ENCODE peak calls at places on chromosomes 3 and 15, in ten cellular contexts. O is COLO829; L is AG08396; H is amygdala; X is ELR; U is NCI-H524; P is NCI-H2081; G is lung; M is activated CD8-positive, alpha-beta memory T cell treated with anti-CD3 and anti-CD28 coated beads, Interleukin-2, amount 10 ng/mL, durations not matched to agents 7 days and 5 days; T is iris pigment epithelial cell. V is an unnamed sample.

GRCh38 chr3:28586325-28586724 is 237.7 kb upstream of the AZI2 start:
- DNase-seq in O (peak), L (no peak), H (no peak), X (no peak), U (no peak), P (no peak), G (no peak), M (no peak), T (no peak), V (no peak)

GRCh38 chr15:70442211-70442610 is 321.1 kb downstream of the UACA start:
- DNase-seq in O (no peak), L (no peak), H (no peak), X (no peak), U (no peak), P (no peak), G (no peak), M (no peak), T (no peak), V (no peak)

GRCh38 chr3:38609386-38610111 is 39.9 kb downstream of the SCN5A start:
- DNase-seq in O (no peak), L (no peak), H (no peak), X (no peak), U (no peak), P (no peak), G (no peak), M (no peak), T (no peak), V (no peak)

GRCh38 chr3:112009670-112010069 is 10.9 kb downstream of the TAGLN3 start:
- DNase-seq in O (no peak), L (no peak), H (no peak), X (no peak), U (no peak), P (no peak), G (no peak), M (no peak), T (no peak), V (no peak)

GRCh38 chr3:40070816-40071215 is 238.7 kb upstream of the EIF1B start:
- DNase-seq in O (no peak), L (no peak), H (no peak), X (no peak), U (no peak), P (no peak), G (no peak), M (no peak), T (no peak), V (no peak)

GRCh38 chr3:183385698-183386590 is 42.5 kb downstream of the MCF2L2 start:
- DNase-seq in O (peak), L (peak), H (no peak), X (peak), U (no peak), P (peak), G (peak), M (peak), T (peak), V (peak)

GRCh38 chr3:125045194-125045593 is 10.6 kb downstream of the HEG1 start:
- DNase-seq in O (no peak), L (no peak), H (no peak), X (no peak), U (no peak), P (no peak), G (no peak), M (no peak), T (no peak), V (no peak)

GRCh38 chr15:81303241-81304225 is 20.4 kb downstream of the STARD5 start:
- DNase-seq in O (no peak), L (no peak), H (no peak), X (no peak), U (no peak), P (no peak), G (no peak), M (no peak), T (peak), V (no peak)

GRCh38 chr3:158768881-158769518 is 32.9 kb upstream of the MFSD1 start:
- DNase-seq in O (peak), L (peak), H (no peak), X (peak), U (no peak), P (no peak), G (no peak), M (no peak), T (peak), V (no peak)

GRCh38 chr3:188594137-188594536 is 440.2 kb downstream of the LPP start:
- DNase-seq in O (peak), L (peak), H (no peak), X (peak), U (no peak), P (no peak), G (no peak), M (no peak), T (peak), V (no peak)

GRCh38 chr3:11770477-11771381 is 76.0 kb downstream of the TAMM41 start:
- DNase-seq in O (peak), L (peak), H (no peak), X (peak), U (no peak), P (peak), G (peak), M (peak), T (peak), V (peak)

GRCh38 chr3:4807381-4808280 is 171.6 kb upstream of the BHLHE40 start:
- DNase-seq in O (no peak), L (no peak), H (no peak), X (no peak), U (no peak), P (no peak), G (no peak), M (no peak), T (no peak), V (no peak)

GRCh38 chr3:74271541-74271940 is 342.9 kb downstream of the CNTN3 start:
- DNase-seq in O (no peak), L (no peak), H (no peak), X (no peak), U (no peak), P (no peak), G (no peak), M (no peak), T (no peak), V (no peak)

GRCh38 chr15:93955197-93955596 is 276.2 kb upstream of the MCTP2 start:
- DNase-seq in O (no peak), L (no peak), H (no peak), X (no peak), U (no peak), P (no peak), G (no peak), M (no peak), T (no peak), V (no peak)

GRCh38 chr3:138945646-138946553 is 1.0 kb downstream of the FOXL2 start:
- DNase-seq in O (no peak), L (no peak), H (no peak), X (peak), U (peak), P (peak), G (no peak), M (no peak), T (peak), V (no peak)

GRCh38 chr15:95410757-95411156 is 919.7 kb upstream of the NR2F2 start:
- DNase-seq in O (no peak), L (no peak), H (no peak), X (no peak), U (no peak), P (no peak), G (no peak), M (no peak), T (peak), V (no peak)

GRCh38 chr15:77715860-77716259 is 83.1 kb upstream of the LINGO1 start:
- DNase-seq in O (no peak), L (no peak), H (no peak), X (no peak), U (no peak), P (no peak), G (no peak), M (no peak), T (no peak), V (no peak)

GRCh38 chr15:101169457-101170071 is 82.3 kb downstream of the CHSY1 start:
- DNase-seq in O (no peak), L (no peak), H (no peak), X (peak), U (peak), P (no peak), G (no peak), M (no peak), T (no peak), V (no peak)

GRCh38 chr3:18076301-18076700 is 333.9 kb upstream of the TBC1D5 start:
- DNase-seq in O (no peak), L (no peak), H (no peak), X (no peak), U (no peak), P (no peak), G (no peak), M (no peak), T (no peak), V (no peak)

GRCh38 chr3:146308222-146308621 is 57.3 kb upstream of the PLSCR4 start:
- DNase-seq in O (no peak), L (peak), H (no peak), X (peak), U (no peak), P (no peak), G (no peak), M (no peak), T (peak), V (no peak)

GRCh38 chr3:188904670-188905069 is 267.1 kb upstream of the TPRG1 start:
- DNase-seq in O (no peak), L (no peak), H (no peak), X (peak), U (no peak), P (no peak), G (no peak), M (no peak), T (peak), V (no peak)

GRCh38 chr3:185215873-185216586 is 37.8 kb downstream of the EHHADH start:
- DNase-seq in O (peak), L (no peak), H (no peak), X (peak), U (no peak), P (peak), G (no peak), M (no peak), T (peak), V (no peak)